ENCODE peak calls at places on chromosomes 1 and 21, in ten cellular contexts. I, U, Y, B, T, E, F, V, H and P are unnamed samples.

GRCh38 chr1:844472-845026 is 79.2 kb upstream of the SAMD11 start:
- DNase-seq in T (no peak), F (no peak), E (peak), H (no peak), V (no peak), U (no peak), I (no peak), Y (no peak), B (no peak), P (no peak)

GRCh38 chr1:213947200-213947775 is 40.5 kb upstream of the PROX1 start:
- DNase-seq in U (no peak), F (no peak), B (no peak), E (peak), Y (no peak), T (no peak), H (no peak), V (peak), I (peak), P (no peak)

GRCh38 chr1:168381850-168382249 is 101.2 kb downstream of the TBX19 start:
- DNase-seq in V (no peak), I (no peak), H (no peak), B (no peak), E (no peak), F (no peak), T (no peak), U (no peak), Y (no peak), P (no peak)

GRCh38 chr1:218779341-218779831 is 394.3 kb upstream of the LYPLAL1 start:
- DNase-seq in I (no peak), Y (no peak), V (no peak), T (no peak), U (peak), F (no peak), B (peak), H (no peak), E (no peak), P (peak)

GRCh38 chr1:95352767-95353166 is 118.8 kb downstream of the RWDD3 start:
- DNase-seq in I (no peak), E (no peak), B (no peak), Y (no peak), T (no peak), V (no peak), H (no peak), F (no peak), U (no peak), P (no peak)

GRCh38 chr1:94463765-94464330 is 45.7 kb downstream of the ABCD3 start:
- DNase-seq in I (peak), V (peak), F (no peak), U (peak), B (peak), Y (peak), E (peak), T (no peak), H (no peak), P (peak)

GRCh38 chr1:21232044-21232443 is 55.3 kb upstream of the EIF4G3 start:
- DNase-seq in F (no peak), T (no peak), Y (peak), I (peak), V (peak), U (peak), B (no peak), H (no peak), E (peak), P (no peak)

GRCh38 chr1:244210884-244211558 is 159.9 kb downstream of the ZBTB18 start:
- DNase-seq in U (peak), I (peak), V (peak), F (no peak), H (no peak), T (no peak), E (peak), Y (peak), B (no peak), P (no peak)

GRCh38 chr1:230894032-230894431 is 25.7 kb upstream of the C1orf198 start:
- DNase-seq in Y (no peak), U (no peak), F (no peak), I (no peak), B (no peak), E (no peak), V (no peak), T (no peak), H (no peak), P (no peak)

GRCh38 chr1:30727796-30728195 is 4.4 kb upstream of the MATN1 start:
- DNase-seq in B (no peak), T (no peak), Y (peak), H (no peak), F (no peak), I (no peak), V (no peak), U (peak), E (no peak), P (peak)
- TF ChIP-seq CTCF in B (no peak), T (no peak), Y (no peak), H (no peak), F (no peak), I (no peak), V (no peak), U (no peak), E (no peak), P (no peak)

GRCh38 chr21:43894206-43894577 is 29.2 kb downstream of the AGPAT3 start:
- DNase-seq in V (no peak), H (no peak), I (no peak), Y (no peak), B (no peak), T (no peak), E (no peak), U (no peak), F (no peak), P (no peak)
- H3K4me3 ChIP-seq in V (no peak), H (no peak), I (no peak), Y (no peak), B (no peak), T (no peak), E (no peak), U (no peak), F (peak), P (no peak)

DNA sequence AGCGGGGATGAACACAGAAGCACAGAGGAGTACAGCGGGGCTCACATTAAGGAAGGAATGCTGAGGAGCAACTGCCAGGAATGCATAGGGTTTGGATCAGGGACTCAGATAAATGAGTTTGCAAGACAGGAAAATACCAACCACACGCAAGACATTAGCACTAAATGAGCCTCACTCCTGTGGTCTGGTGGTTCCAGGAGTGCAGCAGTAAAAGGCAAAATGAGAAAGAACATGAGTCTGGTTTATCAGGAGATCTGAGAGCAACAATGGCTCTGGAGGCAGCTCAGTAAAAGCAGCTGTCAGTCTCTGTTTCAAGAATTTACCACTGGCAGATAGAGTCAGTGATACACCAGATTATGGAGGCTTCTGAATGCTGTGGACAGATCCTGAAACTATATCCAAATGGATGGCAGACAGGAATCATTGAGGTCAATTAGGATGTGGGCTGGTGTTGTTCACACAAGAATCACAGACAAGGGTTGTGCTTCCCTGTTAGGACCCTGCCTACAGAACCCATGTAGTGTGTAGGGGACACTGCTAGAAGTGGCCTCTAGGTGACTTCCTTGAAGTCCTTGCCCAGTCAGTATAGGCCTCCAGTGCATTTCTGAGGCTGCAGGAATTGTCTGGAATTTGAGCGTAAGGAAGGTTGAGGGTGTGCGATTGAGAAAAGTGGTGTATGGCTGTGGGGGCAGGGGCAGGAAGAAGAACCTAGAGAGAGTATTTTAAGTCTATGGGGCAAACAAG is 50.3 kb downstream of the CASQ2 start:
- DNase-seq in T (no peak), H (no peak), B (no peak), E (no peak), I (no peak), Y (no peak), F (no peak), V (no peak), U (no peak), P (no peak)
- TF ChIP-seq CTCF in T (no peak), H (no peak), B (no peak), E (no peak), I (no peak), Y (no peak), F (no peak), V (no peak), U (no peak), P (no peak)

GRCh38 chr1:31416101-31416736 is 3.2 kb downstream of the SERINC2 start:
- DNase-seq in V (peak), I (peak), E (peak), U (no peak), F (no peak), H (no peak), Y (no peak), T (no peak), B (no peak), P (no peak)
- H3K4me3 ChIP-seq in V (no peak), I (no peak), E (no peak), U (no peak), F (no peak), H (no peak), Y (no peak), T (no peak), B (no peak), P (no peak)